ENCODE peak calls at places on chromosomes 4 and X, in four cellular contexts. One of them, this sample, is unnamed.

GRCh38 chrX:47568656-47569295 is 7.8 kb downstream of the ARAF start:
- DNase-seq in NCI-H2081 treated with DMSO at 0.1 percent for 48 hours: no peak
- DNase-seq in epithelial cell of prostate: no peak
- DNase-seq in NCI-H1436: no peak
- DNase-seq in this sample: no peak

GRCh38 chrX:103362504-103362903 is 6.2 kb downstream of the TCEAL9 start:
- DNase-seq in NCI-H2081 treated with DMSO at 0.1 percent for 48 hours: no peak
- DNase-seq in epithelial cell of prostate: no peak
- DNase-seq in NCI-H1436: no peak
- DNase-seq in this sample: no peak

GRCh38 chr4:124936427-124936826 is 223.9 kb upstream of the ANKRD50 start:
- DNase-seq in NCI-H2081 treated with DMSO at 0.1 percent for 48 hours: peak
- DNase-seq in epithelial cell of prostate: no peak
- DNase-seq in NCI-H1436: no peak
- DNase-seq in this sample: no peak

GRCh38 chrX:50827996-50828395 is 14.0 kb upstream of the SHROOM4 start:
- DNase-seq in NCI-H2081 treated with DMSO at 0.1 percent for 48 hours: no peak
- DNase-seq in epithelial cell of prostate: peak
- DNase-seq in NCI-H1436: no peak
- DNase-seq in this sample: peak

GRCh38 chr4:5651089-5651488 is 57.3 kb downstream of the EVC2 start:
- DNase-seq in NCI-H2081 treated with DMSO at 0.1 percent for 48 hours: no peak
- DNase-seq in epithelial cell of prostate: no peak
- DNase-seq in NCI-H1436: no peak
- DNase-seq in this sample: no peak

GRCh38 chr4:105996845-105997244 is 101.6 kb downstream of the NPNT start:
- DNase-seq in NCI-H2081 treated with DMSO at 0.1 percent for 48 hours: no peak
- DNase-seq in epithelial cell of prostate: no peak
- DNase-seq in NCI-H1436: no peak
- DNase-seq in this sample: no peak

GRCh38 chrX:44332437-44332836 is 11.0 kb downstream of the EFHC2 start:
- DNase-seq in NCI-H2081 treated with DMSO at 0.1 percent for 48 hours: no peak
- DNase-seq in epithelial cell of prostate: no peak
- DNase-seq in NCI-H1436: no peak
- DNase-seq in this sample: no peak

GRCh38 chr4:55321707-55322264 is 24.3 kb upstream of the SRD5A3 start:
- DNase-seq in NCI-H2081 treated with DMSO at 0.1 percent for 48 hours: peak
- DNase-seq in epithelial cell of prostate: no peak
- DNase-seq in NCI-H1436: peak
- DNase-seq in this sample: peak

This sample was measured in keratinocyte.